ENCODE peak calls at places on chromosomes 7 and 10, in six cellular contexts. One of them, this sample, is unnamed. For H3K9me2, the result is how much of the 10 kb centered on the place peaks cover.

GRCh38 chr10:99341248-99341647 is 12.1 kb downstream of the CNNM1 start:
- DNase-seq in PC-3: no peak
- DNase-seq in PC-9: no peak
- DNase-seq in MM.1S: no peak
- DNase-seq in GM23338: no peak
- DNase-seq in GM23248: no peak
- DNase-seq in this sample: no peak

GRCh38 chr7:142303650-142304049 is 45.8 kb upstream of the PRSS58 start:
- DNase-seq in PC-3: peak
- DNase-seq in PC-9: peak
- DNase-seq in MM.1S: peak
- DNase-seq in GM23338: peak
- DNase-seq in GM23248: peak
- DNase-seq in this sample: peak

GRCh38 chr7:7583731-7584130 is 17.0 kb downstream of the MIOS start:
- DNase-seq in PC-3: no peak
- DNase-seq in PC-9: no peak
- DNase-seq in MM.1S: no peak
- DNase-seq in GM23338: no peak
- DNase-seq in GM23248: no peak
- DNase-seq in this sample: no peak

GRCh38 chr7:92731327-92732063 is 104.9 kb downstream of the CDK6 start:
- DNase-seq in PC-3: peak
- DNase-seq in PC-9: no peak
- DNase-seq in MM.1S: peak
- DNase-seq in GM23338: no peak
- DNase-seq in GM23248: peak
- DNase-seq in this sample: peak

GRCh38 chr7:117871778-117872538 is 1.3 kb downstream of the CTTNBP2 start:
- DNase-seq in PC-3: no peak
- DNase-seq in PC-9: no peak
- DNase-seq in MM.1S: no peak
- DNase-seq in GM23338: peak
- DNase-seq in GM23248: peak
- DNase-seq in this sample: no peak

GRCh38 chr7:111053035-111053434 is 37.9 kb upstream of the LRRN3 start:
- DNase-seq in PC-3: no peak
- DNase-seq in PC-9: no peak
- DNase-seq in MM.1S: no peak
- DNase-seq in GM23338: no peak
- DNase-seq in GM23248: no peak
- DNase-seq in this sample: no peak

GRCh38 chr10:95832216-95833037 is 75.3 kb upstream of the CC2D2B start:
- DNase-seq in PC-3: no peak
- DNase-seq in PC-9: no peak
- DNase-seq in MM.1S: no peak
- DNase-seq in GM23338: no peak
- DNase-seq in GM23248: no peak
- DNase-seq in this sample: peak

GRCh38 chr7:139749545-139749944 is 28.3 kb downstream of the HIPK2 start:
- DNase-seq in PC-3: no peak
- DNase-seq in PC-9: no peak
- DNase-seq in MM.1S: no peak
- DNase-seq in GM23338: no peak
- DNase-seq in GM23248: no peak
- DNase-seq in this sample: no peak

GRCh38 chr7:155486783-155487508 is 29.0 kb downstream of the EN2 start:
- DNase-seq in PC-3: no peak
- DNase-seq in PC-9: no peak
- DNase-seq in MM.1S: no peak
- DNase-seq in GM23338: no peak
- DNase-seq in GM23248: no peak
- DNase-seq in this sample: no peak

GRCh38 chr10:124254519-124254918 is 161.1 kb upstream of the CHST15 start:
- DNase-seq in PC-3: no peak
- DNase-seq in PC-9: no peak
- DNase-seq in MM.1S: no peak
- DNase-seq in GM23338: no peak
- DNase-seq in GM23248: no peak
- DNase-seq in this sample: no peak

GRCh38 chr10:1434202-1434601 is 303.1 kb downstream of the ADARB2 start:
- DNase-seq in PC-3: no peak
- DNase-seq in PC-9: no peak
- DNase-seq in MM.1S: no peak
- DNase-seq in GM23338: peak
- DNase-seq in GM23248: no peak
- DNase-seq in this sample: no peak

GRCh38 chr7:130887182-130888016 is 153.4 kb upstream of the KLF14 start:
- DNase-seq in PC-3: peak
- DNase-seq in PC-9: peak
- DNase-seq in MM.1S: no peak
- DNase-seq in GM23338: no peak
- DNase-seq in GM23248: peak
- DNase-seq in this sample: no peak

GRCh38 chr7:1064581-1064980 is 20.2 kb downstream of the GPR146 start:
- DNase-seq in PC-3: no peak
- DNase-seq in PC-9: no peak
- DNase-seq in MM.1S: no peak
- DNase-seq in GM23338: no peak
- DNase-seq in GM23248: no peak
- DNase-seq in this sample: no peak

GRCh38 chr7:28135760-28136159 is 44.8 kb downstream of the JAZF1 start:
- DNase-seq in PC-3: no peak
- DNase-seq in PC-9: no peak
- DNase-seq in MM.1S: no peak
- DNase-seq in GM23338: no peak
- DNase-seq in GM23248: no peak
- DNase-seq in this sample: no peak

GRCh38 chr7:28136420-28136819 is 44.2 kb downstream of the JAZF1 start:
- DNase-seq in PC-3: no peak
- DNase-seq in PC-9: no peak
- DNase-seq in MM.1S: no peak
- DNase-seq in GM23338: no peak
- DNase-seq in GM23248: no peak
- DNase-seq in this sample: no peak

GRCh38 chr7:28136885-28137284 is 43.7 kb downstream of the JAZF1 start:
- DNase-seq in PC-3: no peak
- DNase-seq in PC-9: no peak
- DNase-seq in MM.1S: no peak
- DNase-seq in GM23338: no peak
- DNase-seq in GM23248: no peak
- DNase-seq in this sample: no peak

GRCh38 chr7:28138837-28139236 is 41.8 kb downstream of the JAZF1 start:
- DNase-seq in PC-3: no peak
- DNase-seq in PC-9: no peak
- DNase-seq in MM.1S: no peak
- DNase-seq in GM23338: no peak
- DNase-seq in GM23248: no peak
- DNase-seq in this sample: no peak

GRCh38 chr7:28137471-28137870 is 43.1 kb downstream of the JAZF1 start:
- DNase-seq in PC-3: no peak
- DNase-seq in PC-9: no peak
- DNase-seq in MM.1S: no peak
- DNase-seq in GM23338: no peak
- DNase-seq in GM23248: no peak
- DNase-seq in this sample: no peak
- H3K9me2 ChIP-seq in PC-3: under half
- H3K9me2 ChIP-seq in PC-9: under half
- H3K9me2 ChIP-seq in MM.1S: under half
- H3K9me2 ChIP-seq in GM23338: under half
- H3K9me2 ChIP-seq in GM23248: under half
- H3K9me2 ChIP-seq in this sample: under half

DNA sequence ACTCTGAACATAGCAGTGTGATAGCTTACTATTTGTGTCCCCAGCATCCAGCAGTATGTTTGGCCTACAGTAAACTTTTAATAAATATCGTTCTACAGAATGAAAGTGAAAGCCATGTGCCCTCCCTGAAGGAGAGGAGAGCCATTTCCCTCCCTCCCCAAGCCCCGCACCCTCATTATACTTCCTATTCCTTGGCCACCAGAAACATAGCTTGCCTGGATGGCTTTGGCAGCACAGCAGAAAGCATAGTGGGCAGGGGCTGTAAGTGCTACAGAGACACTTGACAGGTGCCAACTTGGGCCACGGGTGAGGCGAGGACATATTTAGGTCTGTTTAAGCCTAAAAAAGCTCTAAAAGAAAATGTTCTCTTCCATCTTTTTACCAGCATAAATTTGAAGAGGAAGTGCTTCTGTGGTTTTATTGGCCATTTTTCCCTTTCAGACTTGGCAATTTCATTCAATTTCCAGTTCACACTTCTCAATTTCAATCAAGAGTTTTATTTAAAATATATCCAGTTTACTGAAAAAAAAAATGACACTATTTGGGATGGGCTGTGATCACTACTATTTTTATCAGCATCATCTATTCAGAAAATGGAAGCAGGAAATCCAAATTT is 12.7 kb downstream of the HHEX start:
- DNase-seq in PC-3: no peak
- DNase-seq in PC-9: no peak
- DNase-seq in MM.1S: no peak
- DNase-seq in GM23338: no peak
- DNase-seq in GM23248: no peak
- DNase-seq in this sample: peak
- H3K9me2 ChIP-seq in PC-3: under half
- H3K9me2 ChIP-seq in PC-9: under half
- H3K9me2 ChIP-seq in MM.1S: under half
- H3K9me2 ChIP-seq in GM23338: under half
- H3K9me2 ChIP-seq in GM23248: under half
- H3K9me2 ChIP-seq in this sample: under half

GRCh38 chr10:34540492-34540891 is 274.6 kb downstream of the PARD3 start:
- DNase-seq in PC-3: no peak
- DNase-seq in PC-9: no peak
- DNase-seq in MM.1S: no peak
- DNase-seq in GM23338: no peak
- DNase-seq in GM23248: no peak
- DNase-seq in this sample: no peak

GRCh38 chr10:34537629-34538231 is 277.4 kb downstream of the PARD3 start:
- DNase-seq in PC-3: no peak
- DNase-seq in PC-9: no peak
- DNase-seq in MM.1S: peak
- DNase-seq in GM23338: no peak
- DNase-seq in GM23248: no peak
- DNase-seq in this sample: no peak

GRCh38 chr10:34538291-34538829 is 276.7 kb downstream of the PARD3 start:
- DNase-seq in PC-3: no peak
- DNase-seq in PC-9: no peak
- DNase-seq in MM.1S: peak
- DNase-seq in GM23338: no peak
- DNase-seq in GM23248: peak
- DNase-seq in this sample: peak

GRCh38 chr10:34535872-34536271 is 279.2 kb downstream of the PARD3 start:
- DNase-seq in PC-3: no peak
- DNase-seq in PC-9: no peak
- DNase-seq in MM.1S: no peak
- DNase-seq in GM23338: no peak
- DNase-seq in GM23248: no peak
- DNase-seq in this sample: no peak

DNA sequence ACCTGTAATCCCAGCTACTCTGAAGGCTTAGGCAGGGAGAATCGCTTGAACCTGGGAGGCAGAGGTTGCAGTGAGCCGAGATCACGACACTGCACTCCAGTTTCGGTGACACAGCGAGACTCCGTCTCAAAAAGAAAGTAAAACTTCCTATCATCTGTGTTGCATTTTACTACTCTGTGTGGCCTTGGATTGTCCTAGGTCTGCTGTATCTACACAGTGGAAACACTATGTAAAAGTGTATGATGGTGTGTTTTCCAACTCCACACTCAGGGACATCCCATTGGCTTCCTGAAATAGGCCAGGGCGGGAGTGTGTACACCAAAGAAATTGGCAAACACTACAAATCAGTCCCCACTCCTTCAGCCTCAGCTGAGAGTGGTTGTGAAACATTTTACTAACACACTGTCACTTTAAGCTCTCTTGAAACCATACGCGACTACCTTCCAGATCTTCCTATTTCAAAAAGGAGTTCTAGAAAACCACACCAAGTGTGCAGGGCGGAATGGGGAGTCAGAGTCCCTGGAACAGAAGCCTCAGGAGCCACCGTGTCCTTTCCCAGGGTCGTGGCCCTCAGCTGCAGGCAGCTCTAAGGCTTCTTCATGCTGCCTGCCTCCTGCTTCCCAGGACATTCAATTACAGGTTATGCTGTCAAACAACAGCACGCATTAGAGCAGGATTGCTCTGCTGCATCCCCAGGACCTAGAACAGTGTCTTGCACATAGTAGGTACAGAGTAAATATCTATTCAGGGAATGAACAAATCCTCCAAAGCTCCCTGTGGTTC is 275.4 kb downstream of the PARD3 start:
- DNase-seq in PC-3: no peak
- DNase-seq in PC-9: no peak
- DNase-seq in MM.1S: peak
- DNase-seq in GM23338: no peak
- DNase-seq in GM23248: peak
- DNase-seq in this sample: no peak
- H3K9me2 ChIP-seq in PC-3: under half
- H3K9me2 ChIP-seq in PC-9: under half
- H3K9me2 ChIP-seq in MM.1S: under half
- H3K9me2 ChIP-seq in GM23338: under half
- H3K9me2 ChIP-seq in GM23248: under half
- H3K9me2 ChIP-seq in this sample: under half

DNA sequence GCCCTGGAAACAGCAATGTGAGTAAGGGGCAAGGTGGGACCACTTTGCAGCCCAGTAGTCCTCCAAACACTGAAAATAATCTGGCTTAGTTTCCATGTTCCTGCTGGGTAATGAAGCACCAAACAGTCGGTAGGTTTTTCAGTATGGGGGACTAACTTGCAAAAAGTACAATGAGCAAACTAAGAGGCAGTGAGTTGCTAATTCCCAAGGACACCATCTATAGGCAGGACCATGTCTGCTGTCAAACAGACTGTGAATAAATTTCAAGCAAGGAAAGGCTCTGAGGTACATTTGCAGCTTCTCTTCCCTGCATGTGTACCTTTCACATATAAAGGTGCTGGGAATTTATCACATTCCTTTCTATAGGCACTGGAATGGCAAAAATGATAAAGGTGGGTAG is 327.7 kb downstream of the GPR158 start:
- DNase-seq in PC-3: no peak
- DNase-seq in PC-9: peak
- DNase-seq in MM.1S: no peak
- DNase-seq in GM23338: no peak
- DNase-seq in GM23248: no peak
- DNase-seq in this sample: no peak
- H3K9me2 ChIP-seq in PC-3: under half
- H3K9me2 ChIP-seq in PC-9: under half
- H3K9me2 ChIP-seq in MM.1S: under half
- H3K9me2 ChIP-seq in GM23338: under half
- H3K9me2 ChIP-seq in GM23248: under half
- H3K9me2 ChIP-seq in this sample: under half

This sample was measured in OCI-LY7.